ENCODE peak calls at places on chromosomes 5 and 9, in five cellular contexts. One of them, this sample, is unnamed.
A peak's percentile ranks its signal among the peaks of the same experiment; 100 is the strongest.

GRCh38 chr5:7519564-7519963 is 123.6 kb downstream of the ADCY2 start:
- DNase-seq in CD8-positive, alpha-beta T cell: no peak
- DNase-seq in stomach: no peak
- DNase-seq in bronchial epithelial cell: no peak
- DNase-seq in cardiac fibroblast: no peak
- DNase-seq in this sample: no peak

GRCh38 chr9:73667749-73668148 is 516.1 kb downstream of the ANXA1 start:
- DNase-seq in CD8-positive, alpha-beta T cell: no peak
- DNase-seq in stomach: no peak
- DNase-seq in bronchial epithelial cell: peak; percentile 17
- DNase-seq in cardiac fibroblast: no peak
- DNase-seq in this sample: peak; percentile 35

GRCh38 chr5:57494104-57495098 is 11.8 kb upstream of the ACTBL2 start:
- DNase-seq in CD8-positive, alpha-beta T cell: peak; percentile 11
- DNase-seq in stomach: peak; percentile 77
- DNase-seq in bronchial epithelial cell: peak; percentile 98
- DNase-seq in cardiac fibroblast: peak; percentile 98
- DNase-seq in this sample: peak; percentile 99

GRCh38 chr5:153658151-153658550 is 167.7 kb downstream of the GRIA1 start:
- DNase-seq in CD8-positive, alpha-beta T cell: no peak
- DNase-seq in stomach: no peak
- DNase-seq in bronchial epithelial cell: no peak
- DNase-seq in cardiac fibroblast: no peak
- DNase-seq in this sample: no peak

GRCh38 chr9:114925039-114925438 is 5.4 kb downstream of the TNFSF8 start:
- DNase-seq in CD8-positive, alpha-beta T cell: no peak
- DNase-seq in stomach: no peak
- DNase-seq in bronchial epithelial cell: no peak
- DNase-seq in cardiac fibroblast: no peak
- DNase-seq in this sample: no peak

GRCh38 chr5:33205727-33206410 is 234.9 kb upstream of the TARS1 start:
- DNase-seq in CD8-positive, alpha-beta T cell: no peak
- DNase-seq in stomach: no peak
- DNase-seq in bronchial epithelial cell: no peak
- DNase-seq in cardiac fibroblast: peak; percentile 45
- DNase-seq in this sample: no peak

GRCh38 chr5:132251220-132251725 is 6.2 kb upstream of the PDLIM4 start:
- DNase-seq in CD8-positive, alpha-beta T cell: no peak
- DNase-seq in stomach: no peak
- DNase-seq in bronchial epithelial cell: no peak
- DNase-seq in cardiac fibroblast: no peak
- DNase-seq in this sample: no peak

GRCh38 chr5:138438724-138439536 is at the start of gene REEP2:
- DNase-seq in CD8-positive, alpha-beta T cell: peak; percentile 29
- DNase-seq in stomach: peak; percentile 55
- DNase-seq in bronchial epithelial cell: peak; percentile 14
- DNase-seq in cardiac fibroblast: peak; percentile 54
- DNase-seq in this sample: peak; percentile 51

GRCh38 chr5:74763504-74763903 is 3.4 kb downstream of the GFM2 start:
- DNase-seq in CD8-positive, alpha-beta T cell: no peak
- DNase-seq in stomach: no peak
- DNase-seq in bronchial epithelial cell: peak; percentile 63
- DNase-seq in cardiac fibroblast: no peak
- DNase-seq in this sample: peak; percentile 36
- H3K4me3 ChIP-seq in CD8-positive, alpha-beta T cell: no peak overlapping the region
- H3K4me3 ChIP-seq in stomach: no peak overlapping the region
- H3K4me3 ChIP-seq in bronchial epithelial cell: no peak overlapping the region
- H3K4me3 ChIP-seq in cardiac fibroblast: no peak overlapping the region
- H3K4me3 ChIP-seq in this sample: no peak overlapping the region

GRCh38 chr5:84257061-84257460 is 127.6 kb downstream of the EDIL3 start:
- DNase-seq in CD8-positive, alpha-beta T cell: no peak
- DNase-seq in stomach: no peak
- DNase-seq in bronchial epithelial cell: peak; percentile 3
- DNase-seq in cardiac fibroblast: no peak
- DNase-seq in this sample: no peak

GRCh38 chr5:84253946-84254345 is 130.7 kb downstream of the EDIL3 start:
- DNase-seq in CD8-positive, alpha-beta T cell: no peak
- DNase-seq in stomach: no peak
- DNase-seq in bronchial epithelial cell: no peak
- DNase-seq in cardiac fibroblast: no peak
- DNase-seq in this sample: no peak

GRCh38 chr5:84259221-84260045 is 125.2 kb downstream of the EDIL3 start:
- DNase-seq in CD8-positive, alpha-beta T cell: no peak
- DNase-seq in stomach: no peak
- DNase-seq in bronchial epithelial cell: no peak
- DNase-seq in cardiac fibroblast: no peak
- DNase-seq in this sample: no peak

GRCh38 chr5:84251503-84251902 is 133.2 kb downstream of the EDIL3 start:
- DNase-seq in CD8-positive, alpha-beta T cell: no peak
- DNase-seq in stomach: no peak
- DNase-seq in bronchial epithelial cell: no peak
- DNase-seq in cardiac fibroblast: no peak
- DNase-seq in this sample: no peak

GRCh38 chr5:84255318-84255717 is 129.4 kb downstream of the EDIL3 start:
- DNase-seq in CD8-positive, alpha-beta T cell: no peak
- DNase-seq in stomach: no peak
- DNase-seq in bronchial epithelial cell: peak; percentile 61
- DNase-seq in cardiac fibroblast: peak; percentile 64
- DNase-seq in this sample: peak; percentile 62
- TF ChIP-seq CTCF in CD8-positive, alpha-beta T cell: no peak
- TF ChIP-seq CTCF in stomach: no peak
- TF ChIP-seq CTCF in bronchial epithelial cell: peak; percentile 39
- TF ChIP-seq CTCF in cardiac fibroblast: peak; percentile 24
- TF ChIP-seq CTCF in this sample: peak; percentile 63

GRCh38 chr9:95129651-95130291 is 187.7 kb downstream of the FANCC start:
- DNase-seq in CD8-positive, alpha-beta T cell: no peak
- DNase-seq in stomach: no peak
- DNase-seq in bronchial epithelial cell: no peak
- DNase-seq in cardiac fibroblast: no peak
- DNase-seq in this sample: no peak

GRCh38 chr9:95128177-95128524 is 189.4 kb downstream of the FANCC start:
- DNase-seq in CD8-positive, alpha-beta T cell: no peak
- DNase-seq in stomach: no peak
- DNase-seq in bronchial epithelial cell: no peak
- DNase-seq in cardiac fibroblast: no peak
- DNase-seq in this sample: no peak

GRCh38 chr9:95125652-95126051 is 191.9 kb downstream of the FANCC start:
- DNase-seq in CD8-positive, alpha-beta T cell: no peak
- DNase-seq in stomach: no peak
- DNase-seq in bronchial epithelial cell: no peak
- DNase-seq in cardiac fibroblast: no peak
- DNase-seq in this sample: no peak

GRCh38 chr9:95126739-95127138 is 190.8 kb downstream of the FANCC start:
- DNase-seq in CD8-positive, alpha-beta T cell: no peak
- DNase-seq in stomach: no peak
- DNase-seq in bronchial epithelial cell: no peak
- DNase-seq in cardiac fibroblast: no peak
- DNase-seq in this sample: no peak

DNA sequence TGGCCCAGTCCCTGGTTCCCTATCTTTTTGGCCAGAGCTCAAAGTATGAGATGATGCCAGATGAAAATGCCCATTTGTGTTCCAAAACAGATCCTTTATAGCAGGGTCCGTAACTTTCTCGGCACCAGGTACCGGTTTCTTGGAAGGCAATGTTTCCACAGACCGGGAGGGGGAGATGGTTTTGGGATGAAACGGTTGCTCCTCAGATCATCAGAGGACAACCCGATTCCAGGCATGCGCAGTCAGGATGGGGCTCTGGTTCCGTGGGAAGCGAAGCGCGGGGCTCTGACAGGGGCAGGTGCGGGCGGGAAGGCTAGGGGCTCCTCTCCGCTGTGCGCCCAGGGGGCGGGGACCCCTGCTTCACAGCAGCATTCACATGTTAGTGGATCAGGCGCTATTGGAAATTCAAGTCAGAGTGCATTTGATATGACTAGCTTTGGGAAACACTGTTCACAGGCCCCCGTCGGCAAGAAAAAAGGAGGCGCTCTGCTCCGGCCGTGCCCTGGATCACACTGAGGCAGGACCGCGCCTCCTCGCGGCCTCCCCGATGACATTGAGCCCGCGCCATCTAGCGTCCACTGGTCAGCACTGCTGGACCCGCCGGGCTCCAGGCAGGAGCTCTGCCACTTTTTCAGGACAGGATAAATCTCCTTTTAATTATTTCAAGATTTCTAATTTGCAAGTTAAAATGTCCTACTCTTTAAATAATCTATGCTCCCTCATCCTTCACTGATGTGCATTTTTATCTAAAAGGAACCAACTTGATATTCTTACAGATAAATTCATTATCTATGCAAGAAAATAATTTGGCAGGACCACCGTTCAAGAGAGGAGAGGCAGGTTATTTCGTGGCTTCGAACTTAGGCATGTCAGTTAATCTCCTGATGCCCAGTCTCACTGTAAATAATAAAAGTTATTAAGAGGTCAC is 190.0 kb downstream of the FANCC start:
- DNase-seq in CD8-positive, alpha-beta T cell: peak; percentile 49
- DNase-seq in stomach: peak; percentile 92
- DNase-seq in bronchial epithelial cell: peak; percentile 57
- DNase-seq in cardiac fibroblast: peak; percentile 82
- DNase-seq in this sample: peak; percentile 83
- H3K4me3 ChIP-seq in CD8-positive, alpha-beta T cell: no peak overlapping the region
- H3K4me3 ChIP-seq in stomach: peak overlapping the region; percentile 34
- H3K4me3 ChIP-seq in bronchial epithelial cell: peak overlapping the region; percentile 28
- H3K4me3 ChIP-seq in cardiac fibroblast: peak overlapping the region; percentile 49
- H3K4me3 ChIP-seq in this sample: peak overlapping the region; percentile 33

GRCh38 chr5:83387041-83387440 is 84.5 kb upstream of the VCAN start:
- DNase-seq in CD8-positive, alpha-beta T cell: no peak
- DNase-seq in stomach: no peak
- DNase-seq in bronchial epithelial cell: no peak
- DNase-seq in cardiac fibroblast: no peak
- DNase-seq in this sample: no peak

GRCh38 chr5:83388608-83389007 is 82.9 kb upstream of the VCAN start:
- DNase-seq in CD8-positive, alpha-beta T cell: no peak
- DNase-seq in stomach: no peak
- DNase-seq in bronchial epithelial cell: no peak
- DNase-seq in cardiac fibroblast: no peak
- DNase-seq in this sample: no peak

GRCh38 chr5:83385812-83386211 is 85.7 kb upstream of the VCAN start:
- DNase-seq in CD8-positive, alpha-beta T cell: no peak
- DNase-seq in stomach: no peak
- DNase-seq in bronchial epithelial cell: no peak
- DNase-seq in cardiac fibroblast: no peak
- DNase-seq in this sample: no peak
- TF ChIP-seq CTCF in CD8-positive, alpha-beta T cell: no peak
- TF ChIP-seq CTCF in stomach: no peak
- TF ChIP-seq CTCF in bronchial epithelial cell: no peak
- TF ChIP-seq CTCF in cardiac fibroblast: peak; percentile 6
- TF ChIP-seq CTCF in this sample: peak; percentile 24

DNA sequence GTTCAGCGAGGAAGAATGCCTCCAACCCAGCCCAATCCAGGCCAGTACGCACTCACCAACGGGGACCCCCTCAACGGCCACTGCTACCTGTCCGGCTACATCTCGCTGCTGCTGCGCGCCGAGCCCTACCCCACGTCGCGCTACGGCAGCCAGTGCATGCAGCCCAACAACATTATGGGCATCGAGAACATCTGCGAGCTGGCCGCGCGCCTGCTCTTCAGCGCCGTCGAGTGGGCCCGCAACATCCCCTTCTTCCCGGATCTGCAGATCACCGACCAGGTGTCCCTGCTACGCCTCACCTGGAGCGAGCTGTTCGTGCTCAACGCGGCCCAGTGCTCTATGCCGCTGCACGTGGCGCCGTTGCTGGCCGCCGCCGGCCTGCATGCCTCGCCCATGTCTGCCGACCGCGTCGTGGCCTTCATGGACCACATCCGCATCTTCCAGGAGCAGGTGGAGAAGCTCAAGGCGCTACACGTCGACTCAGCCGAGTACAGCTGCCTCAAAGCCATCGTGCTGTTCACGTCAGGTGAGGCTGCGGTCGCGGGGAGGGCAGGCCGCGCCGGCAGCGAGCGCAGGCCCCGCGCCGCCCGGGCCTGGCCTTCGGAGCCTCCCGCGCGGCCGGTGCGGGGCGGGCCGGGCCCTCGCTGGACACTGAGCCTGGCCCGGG is 5.0 kb downstream of the NR2F1 start:
- DNase-seq in CD8-positive, alpha-beta T cell: no peak
- DNase-seq in stomach: no peak
- DNase-seq in bronchial epithelial cell: no peak
- DNase-seq in cardiac fibroblast: no peak
- DNase-seq in this sample: no peak
- H3K4me3 ChIP-seq in CD8-positive, alpha-beta T cell: no peak overlapping the region
- H3K4me3 ChIP-seq in stomach: peak overlapping the region; percentile 52
- H3K4me3 ChIP-seq in bronchial epithelial cell: no peak overlapping the region
- H3K4me3 ChIP-seq in cardiac fibroblast: peak overlapping the region; percentile 43
- H3K4me3 ChIP-seq in this sample: no peak overlapping the region

This sample was measured in epithelial cell of esophagus.